ENCODE peak calls at places on chromosomes 3 and 15, in nine cellular contexts. N is tibial artery; R is psoas muscle; P is CD8-positive, alpha-beta memory T cell; T is lung; L is IMR-90; G is Peyer's patch; D is H9; F is CD8-positive, alpha-beta T cell. B is an unnamed sample. For H3K4me1, the result is how much of the 10 kb centered on the place peaks cover.

GRCh38 chr3:144810150-144810549 is 838.5 kb downstream of the DIPK2A start:
- DNase-seq in N (no peak), R (no peak), P (no peak), T (no peak), L (no peak), G (no peak), D (no peak), F (no peak), B (no peak)

GRCh38 chr15:64915518-64916227 is 4.0 kb downstream of the ANKDD1A start:
- DNase-seq in N (no peak), R (no peak), P (no peak), T (no peak), L (no peak), G (no peak), D (peak), F (no peak), B (no peak)

GRCh38 chr15:65867244-65867643 is 2.0 kb upstream of the RAB11A start:
- DNase-seq in N (no peak), R (no peak), P (no peak), T (no peak), L (no peak), G (no peak), D (no peak), F (no peak), B (no peak)

GRCh38 chr15:51227967-51228783 is 110.2 kb downstream of the CYP19A1 start:
- DNase-seq in N (peak), R (no peak), P (no peak), T (no peak), L (peak), G (no peak), D (no peak), F (no peak), B (no peak)

GRCh38 chr3:20668411-20668810 is 482.4 kb upstream of the SGO1 start:
- DNase-seq in N (no peak), R (no peak), P (no peak), T (no peak), L (no peak), G (no peak), D (peak), F (no peak), B (no peak)

GRCh38 chr3:21142949-21143348 is 608.1 kb downstream of the ZNF385D start:
- DNase-seq in N (no peak), R (no peak), P (no peak), T (no peak), L (no peak), G (no peak), D (no peak), F (no peak), B (no peak)

GRCh38 chr3:22713936-22714335 is 489.2 kb upstream of the UBE2E2 start:
- DNase-seq in N (no peak), R (no peak), P (no peak), T (no peak), L (peak), G (no peak), D (no peak), F (no peak), B (no peak)

GRCh38 chr15:38516636-38517035 is 48.0 kb downstream of the RASGRP1 start:
- DNase-seq in N (no peak), R (no peak), P (no peak), T (no peak), L (no peak), G (no peak), D (no peak), F (no peak), B (no peak)

GRCh38 chr15:45776772-45777171 is 141.9 kb downstream of the SQOR start:
- DNase-seq in N (no peak), R (no peak), P (no peak), T (no peak), L (no peak), G (no peak), D (no peak), F (no peak), B (no peak)

GRCh38 chr15:59116141-59116540 is 11.2 kb downstream of the CCNB2 start:
- DNase-seq in N (no peak), R (no peak), P (no peak), T (no peak), L (peak), G (no peak), D (no peak), F (no peak), B (no peak)

GRCh38 chr15:78035861-78036476 is 41.5 kb downstream of the TBC1D2B start:
- DNase-seq in N (no peak), R (no peak), P (no peak), T (no peak), L (no peak), G (no peak), D (no peak), F (no peak), B (no peak)
- H3K4me1 ChIP-seq in N (under half), R (under half), P (half or more), T (under half), L (under half), G (under half), D (under half), F (half or more), B (under half)

GRCh38 chr3:112653881-112654300 is 12.9 kb upstream of the CCDC80 start:
- DNase-seq in N (no peak), R (no peak), P (no peak), T (peak), L (peak), G (no peak), D (no peak), F (no peak), B (peak)
- H3K4me1 ChIP-seq in N (under half), R (under half), P (under half), T (under half), L (under half), G (under half), D (under half), F (under half), B (under half)

GRCh38 chr3:66487475-66487874 is 13.3 kb downstream of the LRIG1 start:
- DNase-seq in N (peak), R (no peak), P (no peak), T (no peak), L (peak), G (no peak), D (no peak), F (no peak), B (no peak)
- H3K4me1 ChIP-seq in N (half or more), R (half or more), P (half or more), T (under half), L (under half), G (under half), D (under half), F (under half), B (under half)

DNA sequence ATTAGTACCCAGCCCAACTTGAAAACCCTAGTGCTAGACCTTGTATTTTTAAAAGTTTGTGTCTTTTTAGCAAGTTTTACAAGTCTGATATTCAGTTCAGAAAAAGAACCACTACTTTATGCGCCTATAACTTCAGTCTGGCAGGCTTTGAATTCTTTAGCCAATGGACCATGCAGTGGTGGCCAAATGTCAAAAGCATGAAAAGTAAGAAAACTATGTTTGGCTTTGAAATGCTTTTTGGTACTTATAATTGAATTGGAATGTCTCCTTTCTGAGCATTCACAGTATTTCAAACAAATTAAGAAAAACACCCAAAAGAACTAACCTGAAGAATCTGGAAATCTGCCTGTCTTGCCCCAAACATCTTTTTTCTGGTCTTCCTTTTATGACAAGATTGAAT is 12.8 kb downstream of the WDR48 start:
- DNase-seq in N (no peak), R (no peak), P (no peak), T (no peak), L (peak), G (no peak), D (no peak), F (no peak), B (no peak)
- H3K4me1 ChIP-seq in N (under half), R (under half), P (under half), T (under half), L (under half), G (under half), D (under half), F (under half), B (under half)

DNA sequence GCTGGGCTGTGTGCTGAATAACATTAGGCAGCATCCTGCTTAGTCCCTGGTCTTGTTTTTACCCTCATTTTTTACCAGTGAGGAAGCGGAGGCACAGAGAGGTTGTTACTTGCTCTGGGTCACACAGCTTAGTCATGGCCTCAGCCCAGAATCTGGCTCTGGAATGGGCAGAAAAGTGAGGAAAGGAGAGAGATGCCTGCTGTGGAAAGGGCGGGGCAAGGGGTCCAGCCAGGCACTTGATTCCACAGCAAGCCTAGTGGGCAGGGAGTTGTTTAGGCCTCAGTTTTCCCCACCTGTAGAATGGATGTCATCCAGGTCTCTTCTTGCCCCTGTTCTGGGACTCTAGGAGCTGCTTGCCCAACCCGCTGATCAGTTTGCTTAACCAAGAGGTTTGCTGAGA is 35.9 kb downstream of the SLC6A6 start:
- DNase-seq in N (no peak), R (no peak), P (no peak), T (no peak), L (no peak), G (no peak), D (no peak), F (no peak), B (no peak)
- H3K4me1 ChIP-seq in N (under half), R (half or more), P (under half), T (half or more), L (under half), G (under half), D (under half), F (under half), B (under half)

DNA sequence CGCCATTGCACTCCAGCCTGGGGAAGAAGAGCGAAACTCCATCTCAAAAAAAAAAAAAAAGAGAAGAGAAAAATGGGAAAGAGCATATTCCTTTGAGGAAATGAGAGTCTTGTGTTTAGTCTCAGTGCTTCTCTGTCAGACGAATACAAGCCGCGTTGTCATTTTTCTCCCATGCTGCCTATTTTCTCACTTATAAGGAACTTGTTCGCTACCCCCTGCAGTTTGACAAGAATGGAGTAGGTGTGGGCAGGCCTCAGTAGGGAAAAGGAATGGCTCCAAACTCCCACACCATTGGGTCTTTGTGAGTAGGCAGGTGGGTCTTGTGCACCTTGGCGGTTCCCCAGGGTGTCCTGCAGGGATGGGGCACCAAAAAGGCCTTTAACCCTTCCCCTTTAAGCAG is 6.5 kb downstream of the GPR160 start:
- DNase-seq in N (no peak), R (no peak), P (no peak), T (no peak), L (no peak), G (no peak), D (no peak), F (no peak), B (no peak)
- H3K4me1 ChIP-seq in N (under half), R (under half), P (under half), T (under half), L (under half), G (under half), D (under half), F (under half), B (under half)